ENCODE peak calls at places on chromosomes 16 and 17, in six cellular contexts. Y, M, V, A, E and R are unnamed samples.

GRCh38 chr16:2507679-2508064 is 6.1 kb upstream of the ATP6V0C start:
- DNase-seq in A (no peak), M (no peak), Y (no peak), V (no peak), E (no peak), R (no peak)

GRCh38 chr17:21214015-21214776 is at the start of gene TMEM11:
- DNase-seq in A (peak), E (peak), Y (peak), V (peak), M (peak), R (peak)

GRCh38 chr17:77857306-77857555 is 101.3 kb upstream of the TNRC6C start:
- DNase-seq in A (no peak), E (no peak), M (no peak), V (no peak), Y (no peak), R (no peak)

GRCh38 chr17:62725791-62726249 is 82.3 kb downstream of the MARCHF10 start:
- DNase-seq in A (no peak), E (no peak), M (no peak), V (peak), Y (peak), R (no peak)

GRCh38 chr17:57707892-57708291 is 37.2 kb downstream of the CCDC182 start:
- DNase-seq in V (no peak), M (no peak), A (no peak), Y (peak), E (no peak), R (peak)

GRCh38 chr16:8374586-8374985 is 215.7 kb downstream of the TMEM114 start:
- DNase-seq in A (no peak), V (no peak), E (no peak), Y (no peak), M (no peak), R (no peak)

GRCh38 chr16:87076950-87077749 is 240.0 kb downstream of the C16orf95 start:
- DNase-seq in E (peak), M (peak), A (no peak), Y (peak), V (peak), R (peak)

GRCh38 chr16:65822148-65822547 is 544.3 kb upstream of the CDH5 start:
- DNase-seq in A (no peak), E (no peak), M (no peak), V (no peak), Y (no peak), R (no peak)

GRCh38 chr16:56869513-56870270 is 4.7 kb downstream of the SLC12A3 start:
- DNase-seq in A (no peak), Y (no peak), V (peak), E (peak), M (peak), R (no peak)

GRCh38 chr17:4407851-4408250 is 25.9 kb upstream of the SPNS3 start:
- DNase-seq in V (peak), M (no peak), E (no peak), A (no peak), Y (no peak), R (no peak)

GRCh38 chr16:57901480-57902069 is 69.4 kb downstream of the CNGB1 start:
- DNase-seq in E (no peak), Y (no peak), M (peak), V (no peak), A (no peak), R (no peak)

GRCh38 chr17:40632206-40632605 is 15.4 kb downstream of the SMARCE1 start:
- DNase-seq in Y (no peak), E (no peak), V (no peak), M (no peak), A (no peak), R (no peak)

GRCh38 chr17:28476076-28476475 is 2.6 kb downstream of the SLC13A2 start:
- DNase-seq in Y (no peak), M (no peak), E (no peak), A (no peak), V (no peak), R (no peak)

GRCh38 chr16:50269769-50270509 is 3.6 kb downstream of the ADCY7 start:
- DNase-seq in A (no peak), E (no peak), M (no peak), Y (no peak), V (no peak), R (peak)

GRCh38 chr17:8477653-8478441 is 42.2 kb downstream of the NDEL1 start:
- DNase-seq in Y (no peak), A (no peak), M (no peak), V (peak), E (no peak), R (no peak)
- TF ChIP-seq RFX5 in Y (no peak), A (no peak), M (no peak), V (no peak), E (no peak), R (no peak)

DNA sequence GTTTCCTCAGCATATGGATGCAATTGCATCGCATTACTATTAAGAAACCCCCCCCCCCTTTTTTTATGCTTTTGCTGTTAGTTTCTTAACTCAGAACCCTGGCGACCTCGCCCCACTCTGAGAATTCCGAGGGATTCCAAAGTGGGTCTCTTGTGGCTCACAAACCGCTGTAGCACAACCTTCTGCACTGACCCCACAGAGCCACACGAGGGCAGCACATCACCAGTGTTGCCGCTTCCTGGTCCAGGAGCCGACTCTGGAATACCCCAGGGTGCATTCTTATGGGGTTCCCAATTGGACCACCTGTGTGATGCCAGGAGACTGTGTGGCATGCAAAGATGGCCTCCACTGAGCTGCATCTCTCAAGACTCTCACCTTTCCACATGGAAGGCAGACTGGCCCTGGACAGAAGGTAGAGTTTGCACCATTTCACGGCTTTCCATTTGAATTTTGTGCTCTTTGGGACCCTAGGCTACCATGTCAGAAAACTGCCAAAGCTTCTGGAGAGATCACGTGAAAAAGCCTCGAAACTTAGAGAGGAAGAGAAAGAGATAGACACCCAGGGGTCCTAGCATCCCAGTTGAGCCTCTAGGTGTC is 432.7 kb upstream of the ASIC2 start:
- DNase-seq in V (peak), E (peak), Y (peak), A (no peak), M (peak), R (peak)
- TF ChIP-seq USF2 in V (no peak), E (no peak), Y (no peak), A (no peak), M (no peak), R (no peak)

GRCh38 chr17:14011740-14012405 is 57.4 kb upstream of the COX10 start:
- DNase-seq in Y (no peak), E (no peak), V (no peak), M (no peak), A (no peak), R (no peak)
- TF ChIP-seq SMC3 in Y (no peak), E (no peak), V (no peak), M (no peak), A (no peak), R (no peak)

GRCh38 chr16:75042423-75043174 is 43.8 kb downstream of the ZNRF1 start:
- DNase-seq in V (no peak), E (no peak), A (no peak), Y (no peak), M (no peak), R (no peak)
- TF ChIP-seq RFX5 in V (no peak), E (no peak), A (no peak), Y (no peak), M (no peak), R (no peak)

GRCh38 chr16:24041834-24042631 is 206.2 kb downstream of the PRKCB start:
- DNase-seq in V (peak), A (peak), Y (peak), E (peak), M (peak), R (peak)
- TF ChIP-seq USF2 in V (no peak), A (no peak), Y (no peak), E (no peak), M (no peak), R (no peak)

GRCh38 chr16:82034981-82035612 is at the start of gene HSD17B2:
- DNase-seq in M (peak), Y (peak), V (peak), E (no peak), A (no peak), R (no peak)

GRCh38 chr16:82037251-82037650 is 2.2 kb downstream of the HSD17B2 start:
- DNase-seq in V (no peak), A (no peak), Y (no peak), E (no peak), M (no peak), R (no peak)

GRCh38 chr16:82033006-82033405 is 2.0 kb upstream of the HSD17B2 start:
- DNase-seq in E (no peak), M (no peak), V (no peak), A (no peak), Y (no peak), R (no peak)

GRCh38 chr16:82031116-82032084 is 3.7 kb upstream of the HSD17B2 start:
- DNase-seq in A (no peak), E (peak), V (peak), M (peak), Y (peak), R (peak)

GRCh38 chr16:82033683-82034300 is 1.3 kb upstream of the HSD17B2 start:
- DNase-seq in V (no peak), Y (no peak), A (no peak), E (no peak), M (no peak), R (no peak)
- TF ChIP-seq SMC3 in V (no peak), Y (no peak), A (no peak), E (no peak), M (no peak), R (no peak)

GRCh38 chr16:31441956-31442355 is 633 bp downstream of the ZNF843 start:
- DNase-seq in V (no peak), M (no peak), E (peak), Y (no peak), A (no peak), R (no peak)
- TF ChIP-seq RFX5 in V (no peak), M (no peak), E (no peak), Y (no peak), A (no peak), R (no peak)

DNA sequence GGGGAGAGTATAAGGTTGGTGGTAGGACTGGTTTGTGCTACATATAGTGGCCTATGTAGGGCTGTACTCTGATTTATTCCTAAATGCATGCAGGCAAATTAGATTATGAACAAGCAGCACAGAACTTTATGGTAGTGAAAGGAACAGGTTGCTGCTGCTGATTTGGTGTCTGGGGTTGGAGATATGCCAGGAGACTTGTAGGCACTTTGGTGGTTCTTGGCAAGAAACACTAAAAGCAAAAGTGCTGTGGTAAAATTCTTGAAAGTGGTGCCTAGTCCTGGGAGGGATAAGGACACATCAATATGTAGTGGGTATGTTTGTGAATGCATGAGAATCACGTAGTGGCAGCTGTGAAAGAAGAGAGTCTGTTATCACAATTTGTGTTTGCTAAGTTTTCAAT is 2126.0 kb downstream of the TP53TG3F start:
- DNase-seq in V (no peak), A (no peak), Y (no peak), M (no peak), E (no peak), R (no peak)
- TF ChIP-seq USF2 in V (no peak), A (no peak), Y (no peak), M (no peak), E (no peak), R (no peak)

DNA sequence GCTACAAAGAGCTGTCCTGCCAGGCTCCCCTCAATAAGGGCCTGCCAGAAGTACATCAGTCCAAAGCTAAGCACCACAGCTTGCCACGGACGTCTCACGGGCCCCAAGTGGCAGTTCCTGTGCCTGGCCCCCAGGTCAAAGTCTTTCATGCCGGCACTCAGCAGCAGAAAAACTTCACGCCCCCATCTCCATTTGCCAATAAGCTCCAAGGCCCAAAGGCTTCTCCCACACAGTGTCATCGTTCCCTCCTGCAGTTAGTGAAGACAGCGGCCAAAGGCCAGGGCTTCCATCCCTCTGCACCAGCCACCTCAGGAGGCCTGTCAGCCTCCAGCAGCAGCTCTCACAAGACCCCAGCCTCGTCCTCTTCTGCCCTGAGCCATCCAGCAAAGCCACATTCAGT is 27.4 kb downstream of the UBN1 start:
- DNase-seq in M (no peak), E (no peak), A (no peak), Y (no peak), V (no peak), R (no peak)
- TF ChIP-seq SMC3 in M (no peak), E (no peak), A (no peak), Y (no peak), V (no peak), R (no peak)